ENCODE peak calls at places on chromosomes 3 and 15, in six cellular contexts. O is IMR-90, Z is K562, K is HepG2, R is H1, P is GM12878. S is an unnamed sample. For H3K27me3, the result is how much of the 10 kb centered on the place peaks cover.

GRCh38 chr3:17355591-17355990 is 386.8 kb downstream of the TBC1D5 start:
- DNase-seq in Z (no peak), P (no peak), K (no peak), R (no peak), O (no peak), S (no peak)

GRCh38 chr15:41923424-41923999 is 29.7 kb upstream of the SPTBN5 start:
- DNase-seq in O (no peak), Z (no peak), P (no peak), R (no peak), K (no peak), S (no peak)

GRCh38 chr3:171699611-171700010 is 110.7 kb downstream of the PLD1 start:
- DNase-seq in R (no peak), K (no peak), O (no peak), P (no peak), Z (no peak), S (no peak)

GRCh38 chr15:70870066-70870465 is 16.1 kb upstream of the LARP6 start:
- DNase-seq in Z (no peak), R (no peak), P (no peak), K (no peak), O (peak), S (no peak)

GRCh38 chr3:123660276-123660675 is 75.4 kb upstream of the HACD2 start:
- DNase-seq in P (no peak), Z (no peak), K (no peak), O (no peak), R (no peak), S (no peak)

GRCh38 chr3:161339517-161340500 is 31.5 kb downstream of the SPTSSB start:
- DNase-seq in K (peak), Z (no peak), R (no peak), O (no peak), P (no peak), S (no peak)

GRCh38 chr15:85589873-85590272 is 204.9 kb downstream of the KLHL25 start:
- DNase-seq in P (no peak), Z (no peak), O (peak), K (peak), R (no peak), S (no peak)

GRCh38 chr3:161035711-161036110 is 69.4 kb downstream of the B3GALNT1 start:
- DNase-seq in Z (no peak), P (no peak), O (no peak), R (no peak), K (no peak), S (no peak)

GRCh38 chr3:38224357-38224756 is 41.3 kb upstream of the SLC22A13 start:
- DNase-seq in O (peak), Z (no peak), R (no peak), P (no peak), K (no peak), S (no peak)

GRCh38 chr15:98124576-98124975 is 164.1 kb downstream of the ARRDC4 start:
- DNase-seq in P (no peak), K (no peak), R (no peak), O (no peak), Z (no peak), S (no peak)
- H3K27me3 ChIP-seq in P (under half), K (under half), R (under half), O (under half), Z (under half), S (under half)

DNA sequence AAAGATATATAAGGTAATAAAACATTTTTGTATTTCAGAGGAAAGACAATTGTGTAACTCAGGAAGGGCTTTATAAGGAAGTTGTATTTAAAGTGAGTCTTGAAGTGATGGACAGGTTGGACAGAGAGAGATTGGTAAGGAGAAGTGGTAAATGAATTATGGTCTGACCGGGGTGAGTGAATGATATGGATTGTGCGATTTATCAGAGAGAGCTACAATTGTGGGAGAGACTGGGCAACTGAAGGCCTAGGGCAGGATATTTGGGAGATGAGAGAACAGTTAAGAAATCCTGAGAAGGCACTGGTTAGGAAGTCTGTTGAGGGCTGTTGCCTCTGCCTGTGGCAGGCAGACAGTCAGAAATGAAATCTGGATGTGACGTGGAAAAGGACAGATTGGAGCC is 14.8 kb downstream of the IL1RAP start:
- DNase-seq in O (no peak), K (no peak), R (no peak), Z (no peak), P (no peak), S (no peak)
- TF ChIP-seq CEBPB in O (no peak), K (no peak), R (no peak), Z (no peak), P (no peak), S (no peak)

DNA sequence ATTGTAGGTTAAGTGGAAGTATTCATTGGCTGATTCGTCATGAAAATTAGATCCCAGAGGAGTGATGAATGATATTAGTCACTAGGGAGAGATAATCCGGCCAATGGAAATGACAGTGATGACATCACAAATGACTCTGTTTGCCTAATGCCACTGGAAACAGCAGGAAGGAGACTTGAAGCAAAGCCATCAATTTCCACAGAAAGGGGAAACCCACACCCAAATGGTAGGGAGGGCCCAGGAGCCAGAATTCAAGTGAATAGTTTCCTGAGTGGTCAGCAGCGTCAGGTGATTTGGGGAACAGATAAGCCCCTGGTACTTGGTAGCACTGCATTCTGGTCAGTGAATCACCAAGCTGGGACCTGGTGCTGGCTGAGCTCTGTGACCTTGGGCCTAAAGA is 3.3 kb upstream of the ADAMTS9 start:
- DNase-seq in Z (no peak), R (no peak), O (peak), K (no peak), P (no peak), S (no peak)
- H3K27me3 ChIP-seq in Z (under half), R (under half), O (under half), K (under half), P (under half), S (under half)

GRCh38 chr3:7385635-7386034 is 524.7 kb downstream of the GRM7 start:
- DNase-seq in O (no peak), R (no peak), K (no peak), Z (no peak), P (no peak), S (no peak)

GRCh38 chr3:7381741-7382140 is 520.8 kb downstream of the GRM7 start:
- DNase-seq in R (no peak), Z (no peak), O (no peak), P (no peak), K (no peak), S (no peak)

GRCh38 chr3:7388026-7388425 is 527.1 kb downstream of the GRM7 start:
- DNase-seq in Z (no peak), R (no peak), P (no peak), K (no peak), O (no peak), S (no peak)

GRCh38 chr3:7377103-7377502 is 516.2 kb downstream of the GRM7 start:
- DNase-seq in Z (no peak), K (no peak), O (no peak), R (no peak), P (no peak), S (no peak)

DNA sequence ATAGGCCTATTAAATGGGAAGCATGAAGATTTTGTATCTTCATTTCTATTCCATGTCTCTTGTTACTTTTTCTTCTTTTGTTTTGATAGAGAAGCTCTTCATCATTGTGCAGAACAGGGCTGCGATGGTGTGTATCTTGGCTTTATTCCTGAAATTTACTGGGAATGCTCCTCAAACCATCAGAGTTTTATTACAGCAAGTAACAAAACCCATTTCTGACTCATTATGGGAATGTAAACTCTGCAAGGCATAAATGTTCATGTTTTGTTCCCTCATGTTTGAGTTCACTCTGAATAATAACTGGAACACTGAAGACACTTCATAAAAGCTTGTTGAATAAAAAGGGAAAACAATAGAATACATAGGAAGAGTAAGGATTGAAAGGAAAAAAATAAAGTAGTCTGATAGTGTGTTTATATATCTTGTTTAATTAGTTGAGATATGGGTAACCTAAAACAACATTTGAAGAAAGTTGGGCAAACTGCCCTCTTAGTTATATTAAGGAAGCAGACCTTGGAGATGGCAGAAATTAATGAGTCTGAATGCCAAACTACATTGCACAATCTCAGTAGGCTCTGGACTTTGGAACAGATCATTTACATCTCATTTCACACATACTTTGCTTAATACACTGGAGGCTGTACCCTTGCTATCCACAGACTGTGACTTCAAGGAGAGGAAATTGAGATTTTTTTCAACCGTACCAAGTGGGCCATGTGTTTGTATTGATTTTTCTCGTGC is 521.5 kb downstream of the GRM7 start:
- DNase-seq in P (no peak), R (no peak), O (no peak), Z (no peak), K (no peak), S (no peak)
- TF ChIP-seq CEBPB in P (no peak), R (no peak), O (no peak), Z (peak), K (peak), S (no peak)

GRCh38 chr3:72892081-72892763 is 4.4 kb downstream of the GXYLT2 start:
- DNase-seq in O (peak), Z (no peak), R (no peak), P (no peak), K (peak), S (no peak)

GRCh38 chr3:72889310-72890165 is 1.7 kb downstream of the GXYLT2 start:
- DNase-seq in K (no peak), O (no peak), R (no peak), Z (no peak), P (no peak), S (no peak)

GRCh38 chr3:72888546-72889309 is 882 bp downstream of the GXYLT2 start:
- DNase-seq in K (peak), R (peak), P (no peak), O (peak), Z (no peak), S (no peak)

GRCh38 chr3:72891053-72891855 is 3.4 kb downstream of the GXYLT2 start:
- DNase-seq in O (peak), Z (peak), R (no peak), K (peak), P (no peak), S (no peak)

GRCh38 chr3:72890166-72890925 is 2.5 kb downstream of the GXYLT2 start:
- DNase-seq in K (peak), P (no peak), Z (no peak), R (no peak), O (no peak), S (no peak)
- H3K27me3 ChIP-seq in K (under half), P (under half), Z (under half), R (under half), O (under half), S (under half)

S was measured in HCT116.